ENCODE peak calls at places on chromosome X, in five cellular contexts. E is GM23248, F is heart left ventricle, I is IMR-90, U is adrenal gland. C is an unnamed sample.

GRCh38 chrX:150680974-150681373 is 12.2 kb upstream of the MTMR1 start:
- DNase-seq in F (no peak), U (peak; percentile 43), I (peak; percentile 34), E (peak; percentile 31), C (no peak)

GRCh38 chrX:118164138-118164537 is 47.5 kb upstream of the KLHL13 start:
- DNase-seq in E (peak; percentile 20), F (no peak), I (peak; percentile 48), U (no peak), C (no peak)

GRCh38 chrX:9595131-9595530 is 130.3 kb downstream of the TBL1X start:
- DNase-seq in F (no peak), U (no peak), E (peak; percentile 43), I (peak; percentile 67), C (no peak)

GRCh38 chrX:24946369-24946768 is 69.4 kb downstream of the ARX start:
- DNase-seq in I (no peak), F (no peak), E (no peak), U (no peak), C (no peak)

GRCh38 chrX:47992093-47992375 is 11.8 kb downstream of the ZNF182 start:
- DNase-seq in U (no peak), I (no peak), E (no peak), F (no peak), C (no peak)

GRCh38 chrX:76220856-76221255 is 48.0 kb downstream of the PBDC1 start:
- DNase-seq in F (no peak), I (no peak), E (no peak), U (no peak), C (no peak)

GRCh38 chrX:42220722-42221121 is 297.4 kb upstream of the CASK start:
- DNase-seq in E (no peak), U (no peak), F (no peak), I (no peak), C (no peak)

GRCh38 chrX:3295731-3296130 is 50.7 kb downstream of the MXRA5 start:
- DNase-seq in F (no peak), E (peak; percentile 13), U (peak; percentile 4), I (no peak), C (no peak)

GRCh38 chrX:53433651-53434639 is at the start of gene HSD17B10:
- DNase-seq in I (peak; percentile 64), E (peak; percentile 94), U (peak; percentile 93), F (peak; percentile 93), C (peak; percentile 87)

GRCh38 chrX:37423864-37424569 is 74.9 kb downstream of the PRRG1 start:
- DNase-seq in U (no peak), F (no peak), E (no peak), I (peak; percentile 29), C (no peak)

GRCh38 chrX:67555578-67556203 is 11.9 kb downstream of the AR start:
- DNase-seq in U (peak; percentile 45), E (peak; percentile 60), F (no peak), I (peak; percentile 21), C (no peak)

GRCh38 chrX:78517124-78517523 is 142.0 kb downstream of the RTL3 start:
- DNase-seq in I (no peak), F (no peak), E (no peak), U (no peak), C (no peak)

GRCh38 chrX:64894454-64895038 is 81.7 kb downstream of the ZC4H2 start:
- DNase-seq in U (peak; percentile 59), E (peak; percentile 46), F (no peak), I (peak; percentile 5), C (no peak)

GRCh38 chrX:38859602-38860001 is 58.3 kb downstream of the MID1IP1 start:
- DNase-seq in E (peak; percentile 41), F (no peak), I (peak; percentile 52), U (no peak), C (no peak)

GRCh38 chrX:103687073-103687695 is 685 bp upstream of the MORF4L2 start:
- DNase-seq in U (peak; percentile 91), I (peak; percentile 76), E (peak; percentile 89), F (peak; percentile 91), C (peak; percentile 74)

GRCh38 chrX:49268702-49269009 is 937 bp upstream of the PPP1R3F start:
- DNase-seq in E (no peak), F (no peak), I (no peak), U (no peak), C (no peak)

GRCh38 chrX:110012818-110013484 is 10.0 kb downstream of the TMEM164 start:
- DNase-seq in F (no peak), I (no peak), U (no peak), E (no peak), C (no peak)

GRCh38 chrX:136761410-136761809 is 19.3 kb downstream of the ARHGEF6 start:
- DNase-seq in E (peak; percentile 33), I (no peak), U (no peak), F (no peak), C (no peak)

GRCh38 chrX:148979786-148980185 is 479.4 kb downstream of the AFF2 start:
- DNase-seq in F (no peak), I (no peak), U (no peak), E (no peak), C (no peak)

GRCh38 chrX:9745417-9746115 is 20.1 kb downstream of the GPR143 start:
- DNase-seq in E (peak; percentile 6), F (no peak), U (peak; percentile 53), I (peak; percentile 3), C (no peak)

GRCh38 chrX:30900227-30900626 is 11.2 kb upstream of the TAB3 start:
- DNase-seq in I (no peak), E (peak; percentile 32), U (no peak), F (no peak), C (no peak)

GRCh38 chrX:147914609-147915008 is 2.9 kb downstream of the FMR1 start:
- DNase-seq in E (no peak), I (no peak), U (no peak), F (no peak), C (no peak)

GRCh38 chrX:20116087-20116574 is 576 bp downstream of the MAP7D2 start:
- DNase-seq in E (no peak), F (no peak), U (no peak), I (no peak), C (no peak)

GRCh38 chrX:39859991-39860861 is 237.5 kb downstream of the BCOR start:
- DNase-seq in U (peak; percentile 24), I (peak; percentile 91), E (peak; percentile 65), F (peak; percentile 72), C (no peak)

GRCh38 chrX:136953867-136954787 is 73.6 kb upstream of the RBMX start:
- DNase-seq in U (peak; percentile 80), I (peak; percentile 67), E (peak; percentile 81), F (peak; percentile 41), C (no peak)

GRCh38 chrX:2313864-2314646 is 186.7 kb downstream of the DHRSX start:
- DNase-seq in F (no peak), I (no peak), U (no peak), E (no peak), C (no peak)

GRCh38 chrX:18899796-18900380 is 84.0 kb downstream of the PHKA2 start:
- DNase-seq in U (peak; percentile 33), F (no peak), I (no peak), E (no peak), C (no peak)

GRCh38 chrX:73922856-73923429 is 359.9 kb downstream of the CHIC1 start:
- DNase-seq in U (no peak), F (no peak), I (peak; percentile 26), E (peak; percentile 65), C (no peak)

GRCh38 chrX:11190745-11191510 is 79.8 kb downstream of the HCCS start:
- DNase-seq in E (no peak), F (no peak), I (no peak), U (no peak), C (no peak)

GRCh38 chrX:11215191-11215921 is 77.9 kb upstream of the AMELX start:
- DNase-seq in U (no peak), E (no peak), I (no peak), F (no peak), C (no peak)

GRCh38 chrX:33142331-33142730 is 69.0 kb downstream of the DMD start:
- DNase-seq in U (no peak), E (no peak), I (no peak), F (no peak), C (no peak)

GRCh38 chrX:110228453-110228852 is 89.4 kb downstream of the AMMECR1 start:
- DNase-seq in E (no peak), F (no peak), U (no peak), I (no peak), C (no peak)

GRCh38 chrX:68998716-68999115 is 166.5 kb downstream of the PJA1 start:
- DNase-seq in E (no peak), F (no peak), U (no peak), I (no peak), C (no peak)

GRCh38 chrX:68286980-68287379 is 146.3 kb downstream of the OPHN1 start:
- DNase-seq in E (no peak), I (no peak), U (no peak), F (no peak), C (no peak)

GRCh38 chrX:107979534-107979933 is 2.6 kb downstream of the TEX13B start:
- DNase-seq in E (peak; percentile 1), I (no peak), F (no peak), U (peak; percentile 4), C (no peak)

GRCh38 chrX:915427-916234 is 285.0 kb downstream of the SHOX start:
- DNase-seq in I (no peak), F (no peak), E (no peak), U (no peak), C (no peak)

GRCh38 chrX:124478046-124478445 is 131.7 kb downstream of the SH2D1A start:
- DNase-seq in F (no peak), U (no peak), I (no peak), E (no peak), C (no peak)
- H3K36me3 ChIP-seq in F (no peaks in the 10 kb centered on the region), U (no peaks in the 10 kb centered on the region), I (no peaks in the 10 kb centered on the region), E (no peaks in the 10 kb centered on the region), C (no peaks in the 10 kb centered on the region)

DNA sequence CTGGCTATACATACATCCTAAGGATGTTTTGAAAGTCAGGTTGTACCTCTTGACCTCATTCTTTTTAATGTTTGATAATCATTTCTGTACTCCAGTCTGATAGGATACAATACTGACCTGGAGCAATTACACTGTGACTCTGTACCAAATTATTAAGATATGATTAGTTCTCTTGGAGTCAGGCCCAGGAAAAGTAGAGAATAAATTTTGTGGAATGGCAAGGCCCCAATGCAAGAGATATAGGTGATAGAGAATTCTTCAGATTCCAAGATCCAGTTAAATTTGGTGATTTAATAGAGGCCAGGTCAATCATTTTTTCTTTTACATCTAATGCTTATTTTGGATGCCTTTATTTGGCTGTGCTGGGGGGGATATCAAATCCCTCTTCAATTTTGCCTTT is 36.7 kb upstream of the PLAC1 start:
- DNase-seq in I (no peak), F (no peak), E (no peak), U (no peak), C (no peak)
- H3K4me1 ChIP-seq in I (peaks cover 3% of the 10 kb centered on the region), F (no peaks in the 10 kb centered on the region), E (peaks cover 38% of the 10 kb centered on the region), U (no peaks in the 10 kb centered on the region), C (peaks cover 5% of the 10 kb centered on the region)

DNA sequence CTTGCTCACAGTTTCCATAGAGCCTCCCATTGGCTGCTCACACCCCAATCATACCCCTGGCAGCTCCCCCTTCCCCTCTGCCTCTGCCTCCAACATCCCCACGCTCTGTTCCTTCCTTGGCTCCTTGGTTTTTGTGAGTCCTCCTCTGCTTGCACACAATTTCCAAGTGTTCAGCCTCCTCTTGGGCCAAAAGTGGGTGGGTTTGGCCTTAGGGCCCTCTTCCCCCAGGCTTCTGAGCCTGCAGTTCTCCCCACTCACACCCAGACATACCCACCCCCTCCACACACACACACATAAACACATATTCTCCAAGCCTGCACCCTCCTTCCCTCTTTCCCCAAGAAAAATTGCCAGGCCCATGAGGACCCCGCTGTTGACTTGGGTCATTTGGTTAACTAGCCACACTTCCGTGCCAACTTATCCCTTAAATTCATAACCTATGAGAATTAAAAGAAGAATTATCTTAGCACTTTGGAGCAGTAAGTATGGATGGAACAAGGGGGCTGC is 4.5 kb downstream of the APLN start:
- DNase-seq in E (no peak), I (no peak), U (no peak), F (no peak), C (no peak)
- H3K27me3 ChIP-seq in E (no peaks in the 10 kb centered on the region), I (peaks cover 28% of the 10 kb centered on the region), U (peaks cover 8% of the 10 kb centered on the region), F (no peaks in the 10 kb centered on the region), C (no peaks in the 10 kb centered on the region)

GRCh38 chrX:71298119-71298518 is 3.4 kb upstream of the ITGB1BP2 start:
- DNase-seq in E (no peak), I (no peak), U (peak; percentile 70), F (no peak), C (no peak)
- H3K36me3 ChIP-seq in E (peaks cover 30% of the 10 kb centered on the region), I (peaks cover 44% of the 10 kb centered on the region), U (no peaks in the 10 kb centered on the region), F (peaks cover 77% of the 10 kb centered on the region), C (peaks cover 66% of the 10 kb centered on the region)